ENCODE peak calls at places on chromosome 6, in six cellular contexts. C, Z, L, T, I and Y are unnamed samples.

GRCh38 chr6:34300332-34300751 is 51.5 kb upstream of the SMIM29 start:
- DNase-seq in T (no peak), L (no peak), C (no peak), I (no peak), Z (no peak), Y (no peak)

GRCh38 chr6:168333039-168333438 is 13.5 kb upstream of the DACT2 start:
- DNase-seq in T (no peak), Z (no peak), L (no peak), C (no peak), I (no peak), Y (no peak)

GRCh38 chr6:70415247-70415646 is 1.9 kb downstream of the FAM135A start:
- DNase-seq in Z (no peak), C (no peak), T (no peak), I (no peak), L (no peak), Y (no peak)

GRCh38 chr6:25312703-25313102 is 33.5 kb downstream of the CARMIL1 start:
- DNase-seq in T (no peak), Z (no peak), C (no peak), L (peak), I (no peak), Y (peak)

GRCh38 chr6:97656236-97656635 is 373.2 kb upstream of the MMS22L start:
- DNase-seq in L (no peak), C (no peak), T (no peak), I (no peak), Z (no peak), Y (no peak)

GRCh38 chr6:72819609-72820008 is 197.7 kb downstream of the KCNQ5 start:
- DNase-seq in T (no peak), L (no peak), Z (no peak), C (no peak), I (no peak), Y (no peak)

GRCh38 chr6:34718867-34719441 is 22.4 kb upstream of the ILRUN start:
- DNase-seq in Z (no peak), T (no peak), I (no peak), L (no peak), C (no peak), Y (no peak)

GRCh38 chr6:21836772-21837460 is 243.4 kb downstream of the SOX4 start:
- DNase-seq in C (no peak), L (no peak), T (no peak), I (no peak), Z (no peak), Y (no peak)

GRCh38 chr6:43838276-43839036 is 68.4 kb downstream of the VEGFA start:
- DNase-seq in L (peak), T (peak), I (no peak), Z (peak), C (no peak), Y (peak)

GRCh38 chr6:24719125-24719931 is at the start of gene C6orf62:
- DNase-seq in T (peak), L (peak), Z (peak), C (no peak), I (peak), Y (peak)

GRCh38 chr6:7624781-7625710 is 35.0 kb downstream of the SNRNP48 start:
- DNase-seq in T (no peak), L (no peak), Z (no peak), C (no peak), I (no peak), Y (no peak)

GRCh38 chr6:104320896-104321295 is 538.8 kb downstream of the HACE1 start:
- DNase-seq in Z (no peak), L (no peak), T (no peak), C (no peak), I (no peak), Y (no peak)

GRCh38 chr6:108966855-108967755 is 118.9 kb downstream of the ARMC2 start:
- DNase-seq in I (no peak), T (peak), C (no peak), Z (no peak), L (peak), Y (no peak)

GRCh38 chr6:2244261-2245102 is 923 bp downstream of the GMDS start:
- DNase-seq in C (no peak), I (no peak), Z (no peak), T (peak), L (no peak), Y (no peak)

GRCh38 chr6:16591681-16592549 is 169.3 kb downstream of the ATXN1 start:
- DNase-seq in C (no peak), Z (no peak), I (no peak), T (no peak), L (peak), Y (no peak)

GRCh38 chr6:30091577-30092381 is 16.2 kb upstream of the RNF39 start:
- DNase-seq in C (no peak), I (no peak), L (peak), T (peak), Z (no peak), Y (peak)

GRCh38 chr6:124002377-124003081 is 198.9 kb downstream of the NKAIN2 start:
- DNase-seq in Z (no peak), I (no peak), T (no peak), C (no peak), L (no peak), Y (no peak)

GRCh38 chr6:134247271-134247833 is 70.6 kb downstream of the SGK1 start:
- DNase-seq in C (no peak), Z (peak), L (no peak), I (peak), T (no peak), Y (no peak)

GRCh38 chr6:42450314-42451145 is 1.2 kb downstream of the TRERF1 start:
- DNase-seq in T (peak), I (peak), C (no peak), L (peak), Z (peak), Y (peak)

GRCh38 chr6:22043284-22043962 is 253.4 kb downstream of the PRL start:
- DNase-seq in L (no peak), I (no peak), C (no peak), Z (no peak), T (peak), Y (no peak)

GRCh38 chr6:7579850-7580249 is 10.1 kb upstream of the SNRNP48 start:
- DNase-seq in L (no peak), I (no peak), Z (no peak), T (no peak), C (no peak), Y (no peak)

GRCh38 chr6:162726997-162727346 is 594 bp downstream of the PRKN start:
- DNase-seq in T (no peak), C (no peak), I (no peak), Z (no peak), L (peak), Y (no peak)

GRCh38 chr6:85866758-85867401 is 224.2 kb upstream of the SYNCRIP start:
- DNase-seq in C (no peak), I (no peak), L (no peak), T (no peak), Z (no peak), Y (no peak)

GRCh38 chr6:158110986-158111385 is 57.1 kb downstream of the SERAC1 start:
- DNase-seq in Z (no peak), C (no peak), L (no peak), I (no peak), T (no peak), Y (no peak)

GRCh38 chr6:133101790-133102189 is 139.4 kb upstream of the EYA4 start:
- DNase-seq in I (no peak), L (no peak), C (no peak), Z (no peak), T (no peak), Y (peak)

GRCh38 chr6:43009124-43009523 is 4.6 kb downstream of the MEA1 start:
- DNase-seq in C (no peak), T (peak), Z (peak), L (peak), I (no peak), Y (peak)

GRCh38 chr6:117075218-117075617 is 190.1 kb upstream of the VGLL2 start:
- DNase-seq in C (no peak), Z (no peak), T (no peak), I (no peak), L (no peak), Y (no peak)